ENCODE peak calls at places on chromosomes 12 and 14, in five cellular contexts. One of them, this sample, is unnamed.

GRCh38 chr12:110281549-110282342 is 699 bp downstream of the ATP2A2 start:
- DNase-seq in fibroblast of lung: peak; percentile 59
- DNase-seq in NCI-H510A: peak; percentile 66
- DNase-seq in fibroblast of villous mesenchyme: peak; percentile 75
- DNase-seq in NCI-H345: peak; percentile 63
- DNase-seq in this sample: no peak

GRCh38 chr14:53528114-53528513 is 375.0 kb upstream of the DDHD1 start:
- DNase-seq in NCI-H345: no peak
- DNase-seq in fibroblast of villous mesenchyme: peak; percentile 80
- DNase-seq in NCI-H510A: no peak
- DNase-seq in fibroblast of lung: peak; percentile 18
- DNase-seq in this sample: no peak

GRCh38 chr14:50335989-50336391 is 23.9 kb downstream of the DMAC2L start:
- DNase-seq in NCI-H345: peak; percentile 19
- DNase-seq in NCI-H510A: no peak
- DNase-seq in fibroblast of villous mesenchyme: peak; percentile 86
- DNase-seq in fibroblast of lung: peak; percentile 34
- DNase-seq in this sample: no peak

GRCh38 chr12:26872623-26873022 is 39.6 kb upstream of the ITPR2 start:
- DNase-seq in fibroblast of villous mesenchyme: no peak
- DNase-seq in fibroblast of lung: no peak
- DNase-seq in NCI-H345: no peak
- DNase-seq in NCI-H510A: no peak
- DNase-seq in this sample: no peak

GRCh38 chr12:31922341-31923062 is 36.7 kb upstream of the RESF1 start:
- DNase-seq in NCI-H345: no peak
- DNase-seq in fibroblast of villous mesenchyme: no peak
- DNase-seq in fibroblast of lung: peak; percentile 68
- DNase-seq in NCI-H510A: no peak
- DNase-seq in this sample: peak; percentile 59

GRCh38 chr12:3199551-3200031 is 122.4 kb downstream of the TSPAN9 start:
- DNase-seq in NCI-H510A: no peak
- DNase-seq in NCI-H345: no peak
- DNase-seq in fibroblast of lung: peak; percentile 56
- DNase-seq in fibroblast of villous mesenchyme: peak; percentile 58
- DNase-seq in this sample: no peak

GRCh38 chr14:31297701-31298344 is 90.2 kb upstream of the HECTD1 start:
- DNase-seq in fibroblast of villous mesenchyme: no peak
- DNase-seq in NCI-H510A: no peak
- DNase-seq in fibroblast of lung: peak; percentile 52
- DNase-seq in NCI-H345: no peak
- DNase-seq in this sample: no peak

GRCh38 chr12:95733156-95733825 is 57.3 kb downstream of the NTN4 start:
- DNase-seq in NCI-H510A: no peak
- DNase-seq in NCI-H345: peak; percentile 11
- DNase-seq in fibroblast of lung: peak; percentile 91
- DNase-seq in fibroblast of villous mesenchyme: peak; percentile 90
- DNase-seq in this sample: peak; percentile 49

GRCh38 chr12:113571713-113572112 is 100.0 kb upstream of the LHX5 start:
- DNase-seq in NCI-H345: no peak
- DNase-seq in NCI-H510A: no peak
- DNase-seq in fibroblast of villous mesenchyme: no peak
- DNase-seq in fibroblast of lung: no peak
- DNase-seq in this sample: no peak

GRCh38 chr12:128339121-128339520 is 72.2 kb downstream of the TMEM132C start:
- DNase-seq in NCI-H510A: no peak
- DNase-seq in fibroblast of lung: no peak
- DNase-seq in NCI-H345: no peak
- DNase-seq in fibroblast of villous mesenchyme: no peak
- DNase-seq in this sample: no peak

GRCh38 chr14:95527392-95528002 is 7.4 kb upstream of the GLRX5 start:
- DNase-seq in fibroblast of villous mesenchyme: peak; percentile 82
- DNase-seq in fibroblast of lung: peak; percentile 79
- DNase-seq in NCI-H345: peak; percentile 21
- DNase-seq in NCI-H510A: no peak
- DNase-seq in this sample: no peak

GRCh38 chr14:54343276-54344121 is 53.3 kb upstream of the CDKN3 start:
- DNase-seq in fibroblast of villous mesenchyme: peak; percentile 34
- DNase-seq in fibroblast of lung: peak; percentile 88
- DNase-seq in NCI-H510A: peak; percentile 54
- DNase-seq in NCI-H345: peak; percentile 87
- DNase-seq in this sample: no peak

GRCh38 chr14:78403278-78403815 is 233.2 kb downstream of the NRXN3 start:
- DNase-seq in NCI-H345: no peak
- DNase-seq in fibroblast of lung: peak; percentile 75
- DNase-seq in fibroblast of villous mesenchyme: no peak
- DNase-seq in NCI-H510A: no peak
- DNase-seq in this sample: no peak

GRCh38 chr12:12779529-12779928 is 5.9 kb upstream of the APOLD1 start:
- DNase-seq in fibroblast of lung: peak; percentile 88
- DNase-seq in NCI-H510A: peak; percentile 38
- DNase-seq in NCI-H345: peak; percentile 73
- DNase-seq in fibroblast of villous mesenchyme: peak; percentile 86
- DNase-seq in this sample: peak; percentile 76

GRCh38 chr12:119005832-119006360 is 24.6 kb downstream of the SRRM4 start:
- DNase-seq in NCI-H510A: no peak
- DNase-seq in NCI-H345: no peak
- DNase-seq in fibroblast of villous mesenchyme: no peak
- DNase-seq in fibroblast of lung: no peak
- DNase-seq in this sample: no peak

GRCh38 chr12:79935624-79936040 is 735 bp upstream of the PPP1R12A start:
- DNase-seq in fibroblast of villous mesenchyme: peak; percentile 47
- DNase-seq in NCI-H345: peak; percentile 49
- DNase-seq in NCI-H510A: peak; percentile 8
- DNase-seq in fibroblast of lung: peak; percentile 54
- DNase-seq in this sample: no peak

GRCh38 chr12:103930787-103931536 is 752 bp downstream of the HSP90B1 start:
- DNase-seq in fibroblast of lung: peak; percentile 32
- DNase-seq in NCI-H345: no peak
- DNase-seq in fibroblast of villous mesenchyme: peak; percentile 54
- DNase-seq in NCI-H510A: no peak
- DNase-seq in this sample: no peak

GRCh38 chr12:65764325-65764724 is 60.0 kb upstream of the HMGA2 start:
- DNase-seq in fibroblast of lung: no peak
- DNase-seq in NCI-H510A: no peak
- DNase-seq in NCI-H345: no peak
- DNase-seq in fibroblast of villous mesenchyme: no peak
- DNase-seq in this sample: no peak

GRCh38 chr12:46461907-46462605 is 89.5 kb upstream of the SLC38A2 start:
- DNase-seq in fibroblast of lung: no peak
- DNase-seq in NCI-H345: no peak
- DNase-seq in fibroblast of villous mesenchyme: peak; percentile 54
- DNase-seq in NCI-H510A: no peak
- DNase-seq in this sample: no peak